ENCODE peak calls at places on chromosome 9, in seven cellular contexts. H is RWPE2, S is fibroblast of the aortic adventitia, K is spleen, V is left ventricle myocardium inferior, G is right atrium auricular region, L is ovary. N is an unnamed sample.

GRCh38 chr9:91197232-91198181 is 164.2 kb downstream of the AUH start:
- DNase-seq in L (peak), K (no peak), S (peak), H (no peak), G (peak), V (peak), N (no peak)

GRCh38 chr9:25205285-25205684 is 473.0 kb downstream of the TUSC1 start:
- DNase-seq in L (no peak), H (no peak), K (no peak), G (no peak), S (no peak), V (no peak), N (no peak)

GRCh38 chr9:36922548-36922947 is 111.5 kb downstream of the PAX5 start:
- DNase-seq in G (no peak), H (no peak), S (no peak), V (no peak), K (no peak), L (no peak), N (no peak)

GRCh38 chr9:110588296-110588695 is 8.8 kb upstream of the SVEP1 start:
- DNase-seq in S (no peak), G (no peak), H (no peak), K (no peak), L (no peak), V (no peak), N (no peak)

GRCh38 chr9:117927354-117927753 is 223.2 kb downstream of the TLR4 start:
- DNase-seq in L (no peak), K (no peak), V (no peak), G (no peak), S (no peak), H (no peak), N (no peak)

GRCh38 chr9:110115341-110115820 is 92.6 kb downstream of the C9orf152 start:
- DNase-seq in G (no peak), V (peak), K (no peak), H (no peak), L (no peak), S (peak), N (no peak)

GRCh38 chr9:107712390-107712789 is 222.8 kb upstream of the KLF4 start:
- DNase-seq in K (no peak), L (no peak), S (peak), V (no peak), G (no peak), H (no peak), N (no peak)

GRCh38 chr9:27471789-27472585 is 52.1 kb upstream of the IFNK start:
- DNase-seq in V (peak), G (no peak), H (no peak), K (no peak), L (peak), S (peak), N (no peak)

GRCh38 chr9:89542461-89543021 is 44.6 kb upstream of the SEMA4D start:
- DNase-seq in H (no peak), S (no peak), V (no peak), L (no peak), G (no peak), K (peak), N (no peak)

GRCh38 chr9:81634915-81635516 is 54.3 kb downstream of the TLE1 start:
- DNase-seq in G (no peak), V (no peak), L (no peak), H (no peak), S (no peak), K (no peak), N (no peak)

GRCh38 chr9:98191615-98192502 is 578 bp downstream of the CORO2A start:
- DNase-seq in L (no peak), V (no peak), G (no peak), S (no peak), K (peak), H (no peak), N (peak)

GRCh38 chr9:107214915-107215314 is 68.2 kb upstream of the RAD23B start:
- DNase-seq in K (no peak), G (no peak), V (no peak), H (no peak), S (peak), L (no peak), N (no peak)

GRCh38 chr9:479316-479715 is 264.7 kb downstream of the DOCK8 start:
- DNase-seq in V (no peak), L (no peak), K (no peak), H (no peak), G (no peak), S (no peak), N (no peak)

GRCh38 chr9:120875954-120876841 is 790 bp downstream of the PHF19 start:
- DNase-seq in H (peak), G (peak), S (peak), V (peak), L (peak), K (peak), N (peak)

GRCh38 chr9:89277454-89277853 is 33.5 kb upstream of the CKS2 start:
- DNase-seq in S (peak), L (no peak), H (no peak), V (no peak), K (no peak), G (no peak), N (no peak)

GRCh38 chr9:98045234-98046160 is 11.0 kb upstream of the NANS start:
- DNase-seq in L (no peak), V (no peak), K (no peak), S (peak), H (no peak), G (no peak), N (peak)

GRCh38 chr9:86943223-86943870 is 4.0 kb downstream of the GAS1 start:
- DNase-seq in V (no peak), L (no peak), K (no peak), H (no peak), G (no peak), S (peak), N (no peak)

GRCh38 chr9:105877719-105878118 is 183.4 kb downstream of the TMEM38B start:
- DNase-seq in V (no peak), G (no peak), S (no peak), L (no peak), K (no peak), H (no peak), N (no peak)

GRCh38 chr9:81686614-81687520 is 2.5 kb downstream of the TLE1 start:
- DNase-seq in H (peak), S (peak), L (peak), G (peak), K (peak), V (peak), N (no peak)

GRCh38 chr9:70411930-70412677 is 2.4 kb downstream of the KLF9 start:
- DNase-seq in H (peak), L (peak), K (peak), G (peak), V (peak), S (peak), N (peak)

GRCh38 chr9:130847306-130848217 is 12.5 kb downstream of the ABL1 start:
- DNase-seq in G (peak), S (peak), V (peak), K (no peak), H (peak), L (peak), N (no peak)

GRCh38 chr9:93893899-93894690 is 61.1 kb downstream of the BARX1 start:
- DNase-seq in H (no peak), K (peak), L (no peak), S (no peak), G (no peak), V (no peak), N (no peak)

GRCh38 chr9:93597871-93598646 is 21.7 kb downstream of the PHF2 start:
- DNase-seq in L (no peak), V (no peak), H (no peak), S (no peak), K (no peak), G (peak), N (no peak)

GRCh38 chr9:68631811-68632210 is 73.2 kb upstream of the PIP5K1B start:
- DNase-seq in H (no peak), G (no peak), S (no peak), L (no peak), K (no peak), V (no peak), N (no peak)

GRCh38 chr9:109017061-109017460 is 3.8 kb upstream of the CTNNAL1 start:
- DNase-seq in L (no peak), V (no peak), K (no peak), S (peak), G (no peak), H (no peak), N (no peak)

GRCh38 chr9:76463211-76463610 is 4.2 kb downstream of the GCNT1 start:
- DNase-seq in G (no peak), S (no peak), K (no peak), L (no peak), H (no peak), V (no peak), N (no peak)

GRCh38 chr9:98173181-98173580 is 19.3 kb downstream of the CORO2A start:
- DNase-seq in V (no peak), S (no peak), L (no peak), H (no peak), K (peak), G (no peak), N (no peak)

GRCh38 chr9:16266648-16267276 is 603.7 kb downstream of the BNC2 start:
- DNase-seq in H (no peak), V (no peak), G (no peak), S (no peak), L (no peak), K (no peak), N (no peak)

GRCh38 chr9:117434568-117434967 is 19.7 kb upstream of the ASTN2 start:
- DNase-seq in V (no peak), K (no peak), G (no peak), H (no peak), S (no peak), L (no peak), N (no peak)

GRCh38 chr9:126474201-126474765 is 139.4 kb upstream of the LMX1B start:
- DNase-seq in K (no peak), L (no peak), V (no peak), H (no peak), G (no peak), S (peak), N (no peak)

GRCh38 chr9:69885474-69885929 is 64.9 kb downstream of the CFAP95 start:
- DNase-seq in S (peak), L (no peak), V (no peak), G (no peak), K (no peak), H (no peak), N (no peak)

GRCh38 chr9:123686849-123687233 is 243.1 kb downstream of the DENND1A start:
- DNase-seq in H (no peak), S (no peak), V (no peak), G (no peak), K (no peak), L (no peak), N (no peak)

GRCh38 chr9:35114921-35115341 is 731 bp downstream of the ATOSB start:
- DNase-seq in V (peak), L (peak), H (no peak), S (peak), K (peak), G (peak), N (no peak)

DNA sequence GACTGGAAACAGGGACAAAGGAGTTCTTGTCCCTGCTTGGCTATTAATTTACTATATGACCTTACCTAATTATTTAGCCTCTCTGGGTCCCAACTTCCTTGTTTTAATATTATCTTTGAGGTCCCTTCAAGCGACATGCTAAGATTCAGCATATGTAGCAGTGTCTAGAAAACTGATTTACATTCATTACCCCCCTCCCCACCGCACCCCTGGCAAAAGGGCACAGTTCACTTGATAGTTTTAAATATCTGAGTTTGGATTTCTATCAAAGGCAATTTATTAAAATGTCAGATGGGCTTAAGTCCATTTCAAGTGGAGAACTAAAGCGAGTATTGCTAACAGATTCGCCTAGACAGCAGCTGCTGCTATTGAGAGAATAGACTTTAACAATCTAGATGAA is 3.9 kb downstream of the CEMIP2 start:
- DNase-seq in V (no peak), H (no peak), G (no peak), L (no peak), S (no peak), K (no peak), N (no peak)
- H3K4me3 ChIP-seq in V (no peak), H (no peak), G (no peak), L (no peak), S (no peak), K (no peak), N (peak)

DNA sequence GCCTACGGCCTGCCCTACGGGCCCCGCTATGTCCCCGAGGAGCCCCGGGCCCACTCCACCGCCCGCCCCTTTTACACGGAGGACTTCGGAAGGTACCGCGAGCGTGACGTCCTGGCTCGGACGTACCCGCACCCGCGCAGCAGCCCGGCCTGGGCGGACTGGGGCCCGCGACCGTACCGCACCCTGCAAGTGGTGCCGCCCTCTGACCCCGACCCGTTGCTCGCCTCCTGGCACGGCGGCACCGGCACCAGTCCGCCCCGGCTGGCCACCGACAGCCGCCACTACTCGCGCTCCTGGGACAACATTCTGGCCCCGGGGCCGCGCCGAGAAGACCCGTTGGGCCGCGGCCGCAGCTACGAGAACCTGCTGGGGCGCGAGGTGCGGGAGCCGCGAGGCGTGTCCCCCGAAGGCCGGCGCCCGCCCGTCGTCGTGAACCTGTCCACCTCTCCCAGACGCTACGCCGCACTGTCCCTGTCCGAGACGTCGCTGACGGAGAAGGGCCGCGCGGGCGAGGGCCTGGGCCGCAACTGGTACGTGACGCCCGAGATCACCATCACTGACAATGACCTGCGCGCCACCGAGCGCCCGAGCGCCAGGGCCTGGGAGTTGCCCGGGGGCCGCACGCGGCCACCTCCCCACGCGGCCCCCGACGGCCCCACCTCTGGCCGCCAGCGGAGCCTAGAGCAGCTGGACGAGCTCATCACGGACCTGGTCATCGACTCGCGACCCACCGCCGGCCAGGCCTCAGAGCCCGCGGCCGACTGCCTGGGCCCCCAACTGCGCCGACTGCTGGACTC is 3.4 kb downstream of the AJM1 start:
- DNase-seq in H (no peak), G (no peak), L (no peak), S (no peak), V (no peak), K (no peak), N (no peak)
- H3K4me3 ChIP-seq in H (peak), G (no peak), L (no peak), S (no peak), V (no peak), K (no peak), N (no peak)

GRCh38 chr9:129497064-129497836 is 123.7 kb downstream of the C9orf50 start:
- DNase-seq in V (peak), G (no peak), S (no peak), H (no peak), L (peak), K (no peak), N (no peak)

GRCh38 chr9:129497837-129498450 is 123.0 kb downstream of the C9orf50 start:
- DNase-seq in G (no peak), K (no peak), V (no peak), L (peak), S (no peak), H (no peak), N (no peak)

GRCh38 chr9:129494113-129494789 is 126.7 kb downstream of the C9orf50 start:
- DNase-seq in H (no peak), S (no peak), K (no peak), G (no peak), L (peak), V (no peak), N (no peak)

GRCh38 chr9:129495422-129496186 is 125.3 kb downstream of the C9orf50 start:
- DNase-seq in V (peak), L (peak), H (peak), G (peak), K (peak), S (peak), N (peak)

GRCh38 chr9:129496187-129497063 is 124.5 kb downstream of the C9orf50 start:
- DNase-seq in H (peak), K (peak), S (peak), L (peak), V (peak), G (peak), N (peak)
- H3K4me3 ChIP-seq in H (peak), K (peak), S (peak), L (peak), V (peak), G (peak), N (peak)

GRCh38 chr9:33320230-33320567 is 29.9 kb downstream of the NFX1 start:
- DNase-seq in S (no peak), L (no peak), G (no peak), K (no peak), V (no peak), H (no peak), N (no peak)
- H3K4me3 ChIP-seq in S (no peak), L (no peak), G (no peak), K (no peak), V (no peak), H (no peak), N (no peak)

DNA sequence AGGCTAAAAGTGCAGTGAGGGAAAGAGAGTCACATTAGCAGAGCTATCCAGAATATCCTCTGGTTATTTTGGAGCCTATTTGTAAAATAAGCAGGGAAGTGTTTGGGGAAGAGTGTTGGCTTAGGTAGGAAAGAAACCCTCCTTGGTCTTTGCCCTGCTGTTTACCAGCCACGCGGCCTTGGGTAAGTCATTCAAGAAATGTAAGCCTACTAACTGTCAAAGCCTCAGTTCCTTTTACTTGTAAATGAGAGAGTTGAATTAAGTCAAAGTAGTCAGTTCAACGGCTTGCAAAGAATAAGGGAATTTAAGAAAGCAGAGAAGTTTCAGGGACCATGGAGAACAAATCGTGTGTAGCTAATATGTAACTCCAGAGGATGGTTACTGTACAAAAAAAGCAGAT is 75.8 kb upstream of the TNC start:
- DNase-seq in S (no peak), K (no peak), L (no peak), V (no peak), H (no peak), G (no peak), N (no peak)
- H3K4me3 ChIP-seq in S (no peak), K (no peak), L (no peak), V (no peak), H (no peak), G (no peak), N (no peak)

GRCh38 chr9:95874989-95875304 is 544 bp upstream of the ERCC6L2 start:
- DNase-seq in V (peak), L (peak), G (no peak), H (no peak), S (no peak), K (peak), N (peak)
- H3K4me3 ChIP-seq in V (no peak), L (no peak), G (no peak), H (no peak), S (no peak), K (no peak), N (no peak)

GRCh38 chr9:132516911-132517310 is 65.5 kb upstream of the BARHL1 start:
- DNase-seq in L (no peak), S (no peak), K (no peak), V (no peak), G (no peak), H (no peak), N (no peak)
- H3K4me3 ChIP-seq in L (no peak), S (no peak), K (no peak), V (no peak), G (no peak), H (no peak), N (no peak)

DNA sequence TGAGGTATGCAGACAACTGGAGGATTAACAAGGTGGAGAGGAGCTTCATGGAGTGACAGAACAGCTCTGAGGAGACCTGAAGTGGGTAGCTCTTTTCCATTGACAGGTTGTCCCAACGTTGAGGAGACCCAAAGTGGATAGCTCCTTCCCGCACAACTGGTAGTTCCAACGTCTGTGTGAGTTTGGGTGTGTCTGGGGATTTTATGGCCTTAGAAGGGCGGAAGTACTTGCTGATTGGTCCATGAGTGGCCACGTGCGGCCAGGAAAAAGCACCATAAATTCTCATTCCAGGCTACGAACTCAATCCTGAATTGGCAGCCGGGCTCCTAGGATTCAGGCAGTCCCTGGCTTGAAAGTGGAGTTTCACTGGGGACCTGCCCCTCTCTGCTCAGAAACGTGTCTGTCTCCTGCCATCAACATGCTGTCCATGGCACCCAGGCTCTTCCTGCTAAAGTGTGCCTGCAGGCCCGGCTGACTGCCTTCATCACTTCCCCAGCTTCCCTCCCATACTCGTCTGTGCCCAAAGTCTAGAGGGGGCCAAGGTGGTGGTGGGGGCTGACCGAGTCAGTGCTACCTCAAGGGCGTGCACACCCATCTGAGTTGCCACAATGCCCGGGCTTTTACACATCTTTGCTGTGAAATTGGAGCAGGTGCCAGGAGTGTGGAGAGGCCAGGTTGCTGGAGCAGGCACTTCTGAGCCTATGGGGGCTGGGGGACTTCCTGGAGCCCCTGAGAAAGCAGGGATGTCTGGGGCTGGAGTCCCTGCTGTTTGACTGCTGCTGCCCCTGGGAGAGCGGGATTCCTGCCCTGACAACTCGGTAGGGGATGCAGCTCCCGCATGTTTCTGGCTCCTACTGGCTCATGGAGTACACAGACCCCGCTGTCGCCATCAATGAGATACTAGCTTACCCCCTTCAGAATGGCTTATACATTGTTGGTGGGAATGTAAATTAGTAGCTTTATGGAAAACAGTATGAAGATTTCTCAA is 2034.6 kb upstream of the ACO1 start:
- DNase-seq in K (peak), H (no peak), S (no peak), G (no peak), V (no peak), L (no peak), N (no peak)
- H3K4me3 ChIP-seq in K (no peak), H (no peak), S (no peak), G (no peak), V (no peak), L (no peak), N (no peak)